ENCODE peak calls at places on chromosomes 4 and X, in five cellular contexts. One of them, this sample, is unnamed. For H3K4me1, the result is how much of the 10 kb centered on the place peaks cover.

GRCh38 chr4:107866726-107867125 is 42.0 kb downstream of the SGMS2 start:
- DNase-seq in heart right ventricle: no peak
- DNase-seq in CD8-positive, alpha-beta T cell: no peak
- DNase-seq in stomach: no peak
- DNase-seq in Peyer's patch: no peak
- DNase-seq in this sample: no peak

GRCh38 chrX:153485396-153486080 is 9.2 kb upstream of the BGN start:
- DNase-seq in CD8-positive, alpha-beta T cell: no peak
- DNase-seq in heart right ventricle: no peak
- DNase-seq in stomach: no peak
- DNase-seq in Peyer's patch: no peak
- DNase-seq in this sample: no peak

GRCh38 chrX:12956704-12957541 is 18.0 kb upstream of the TMSB4X start:
- DNase-seq in Peyer's patch: peak
- DNase-seq in heart right ventricle: peak
- DNase-seq in stomach: no peak
- DNase-seq in CD8-positive, alpha-beta T cell: no peak
- DNase-seq in this sample: peak

GRCh38 chrX:106707771-106708454 is 18.6 kb upstream of the RNF128 start:
- DNase-seq in heart right ventricle: no peak
- DNase-seq in stomach: no peak
- DNase-seq in CD8-positive, alpha-beta T cell: no peak
- DNase-seq in Peyer's patch: no peak
- DNase-seq in this sample: no peak

GRCh38 chr4:91058345-91058744 is 931.2 kb downstream of the CCSER1 start:
- DNase-seq in Peyer's patch: no peak
- DNase-seq in heart right ventricle: no peak
- DNase-seq in stomach: no peak
- DNase-seq in CD8-positive, alpha-beta T cell: no peak
- DNase-seq in this sample: no peak

GRCh38 chrX:112147206-112147605 is 64.6 kb upstream of the TRPC5 start:
- DNase-seq in stomach: no peak
- DNase-seq in heart right ventricle: no peak
- DNase-seq in Peyer's patch: no peak
- DNase-seq in CD8-positive, alpha-beta T cell: no peak
- DNase-seq in this sample: no peak

GRCh38 chr4:54217642-54218486 is 11.2 kb upstream of the PDGFRA start:
- DNase-seq in heart right ventricle: peak
- DNase-seq in CD8-positive, alpha-beta T cell: peak
- DNase-seq in Peyer's patch: peak
- DNase-seq in stomach: peak
- DNase-seq in this sample: peak

GRCh38 chrX:103629295-103630170 is 758 bp downstream of the TCEAL1 start:
- DNase-seq in Peyer's patch: peak
- DNase-seq in stomach: peak
- DNase-seq in heart right ventricle: peak
- DNase-seq in CD8-positive, alpha-beta T cell: peak
- DNase-seq in this sample: peak

GRCh38 chrX:15674899-15675489 is 10.4 kb upstream of the CLTRN start:
- DNase-seq in CD8-positive, alpha-beta T cell: peak
- DNase-seq in stomach: peak
- DNase-seq in heart right ventricle: peak
- DNase-seq in Peyer's patch: peak
- DNase-seq in this sample: peak

GRCh38 chrX:123835661-123836371 is 24.0 kb upstream of the XIAP start:
- DNase-seq in heart right ventricle: no peak
- DNase-seq in Peyer's patch: no peak
- DNase-seq in stomach: no peak
- DNase-seq in CD8-positive, alpha-beta T cell: no peak
- DNase-seq in this sample: no peak

GRCh38 chr4:185512516-185512915 is 22.8 kb downstream of the PDLIM3 start:
- DNase-seq in stomach: no peak
- DNase-seq in heart right ventricle: no peak
- DNase-seq in Peyer's patch: no peak
- DNase-seq in CD8-positive, alpha-beta T cell: no peak
- DNase-seq in this sample: no peak

GRCh38 chr4:132548463-132548862 is 600.6 kb upstream of the PCDH10 start:
- DNase-seq in Peyer's patch: no peak
- DNase-seq in stomach: no peak
- DNase-seq in heart right ventricle: no peak
- DNase-seq in CD8-positive, alpha-beta T cell: no peak
- DNase-seq in this sample: no peak

GRCh38 chr4:2255501-2256155 is 6.3 kb downstream of the MXD4 start:
- DNase-seq in stomach: peak
- DNase-seq in heart right ventricle: peak
- DNase-seq in Peyer's patch: peak
- DNase-seq in CD8-positive, alpha-beta T cell: no peak
- DNase-seq in this sample: no peak

GRCh38 chrX:103344606-103345005 is 11.7 kb upstream of the TCEAL9 start:
- DNase-seq in CD8-positive, alpha-beta T cell: no peak
- DNase-seq in stomach: no peak
- DNase-seq in Peyer's patch: no peak
- DNase-seq in heart right ventricle: no peak
- DNase-seq in this sample: no peak

GRCh38 chr4:84224522-84224921 is 274.6 kb downstream of the NKX6-1 start:
- DNase-seq in CD8-positive, alpha-beta T cell: no peak
- DNase-seq in Peyer's patch: no peak
- DNase-seq in heart right ventricle: no peak
- DNase-seq in stomach: no peak
- DNase-seq in this sample: no peak

GRCh38 chrX:118975831-118976598 is 1.6 kb downstream of the LONRF3 start:
- DNase-seq in stomach: peak
- DNase-seq in heart right ventricle: peak
- DNase-seq in Peyer's patch: peak
- DNase-seq in CD8-positive, alpha-beta T cell: peak
- DNase-seq in this sample: peak

GRCh38 chr4:118173956-118174355 is 139.7 kb downstream of the NDST3 start:
- DNase-seq in stomach: no peak
- DNase-seq in Peyer's patch: no peak
- DNase-seq in heart right ventricle: no peak
- DNase-seq in CD8-positive, alpha-beta T cell: no peak
- DNase-seq in this sample: no peak

GRCh38 chr4:125826801-125827200 is 512.0 kb downstream of the FAT4 start:
- DNase-seq in stomach: no peak
- DNase-seq in heart right ventricle: no peak
- DNase-seq in CD8-positive, alpha-beta T cell: no peak
- DNase-seq in Peyer's patch: no peak
- DNase-seq in this sample: no peak

GRCh38 chrX:37967714-37968113 is 38.6 kb upstream of the SYTL5 start:
- DNase-seq in heart right ventricle: no peak
- DNase-seq in Peyer's patch: no peak
- DNase-seq in stomach: no peak
- DNase-seq in CD8-positive, alpha-beta T cell: no peak
- DNase-seq in this sample: no peak

GRCh38 chr4:42309571-42310260 is 87.6 kb upstream of the SHISA3 start:
- DNase-seq in Peyer's patch: no peak
- DNase-seq in stomach: no peak
- DNase-seq in heart right ventricle: no peak
- DNase-seq in CD8-positive, alpha-beta T cell: no peak
- DNase-seq in this sample: no peak

GRCh38 chr4:87543835-87544461 is 14.8 kb upstream of the SPARCL1 start:
- DNase-seq in stomach: no peak
- DNase-seq in heart right ventricle: peak
- DNase-seq in CD8-positive, alpha-beta T cell: no peak
- DNase-seq in Peyer's patch: no peak
- DNase-seq in this sample: no peak

GRCh38 chr4:152278505-152279301 is 257.2 kb downstream of the FBXW7 start:
- DNase-seq in heart right ventricle: no peak
- DNase-seq in CD8-positive, alpha-beta T cell: no peak
- DNase-seq in stomach: peak
- DNase-seq in Peyer's patch: no peak
- DNase-seq in this sample: no peak

GRCh38 chrX:130339408-130340222 is at the start of gene SLC25A14:
- DNase-seq in stomach: peak
- DNase-seq in Peyer's patch: peak
- DNase-seq in heart right ventricle: peak
- DNase-seq in CD8-positive, alpha-beta T cell: peak
- DNase-seq in this sample: peak

GRCh38 chr4:174332741-174333493 is 49.2 kb downstream of the CEP44 start:
- DNase-seq in CD8-positive, alpha-beta T cell: no peak
- DNase-seq in heart right ventricle: no peak
- DNase-seq in Peyer's patch: no peak
- DNase-seq in stomach: no peak
- DNase-seq in this sample: no peak

DNA sequence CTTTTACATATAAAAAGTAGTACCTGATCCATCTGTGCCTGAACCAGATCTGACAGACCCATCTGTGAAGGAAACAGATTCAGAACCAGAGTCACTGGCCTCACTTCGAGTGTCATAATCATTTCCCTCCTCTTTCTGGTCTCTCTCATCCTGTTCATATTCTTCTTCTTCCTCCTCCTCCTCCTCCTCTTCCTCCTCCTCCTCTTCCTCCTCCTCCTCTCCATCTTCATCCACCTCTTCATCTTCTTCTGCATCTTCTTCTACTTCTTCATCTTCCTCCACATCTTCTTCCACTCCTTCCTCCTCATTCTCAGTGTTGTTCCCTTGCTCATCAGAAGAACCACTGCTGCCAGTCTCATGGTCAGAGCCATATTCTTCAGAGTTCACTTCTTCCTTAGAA is 12.9 kb downstream of the YTHDC1 start:
- DNase-seq in heart right ventricle: no peak
- DNase-seq in stomach: no peak
- DNase-seq in CD8-positive, alpha-beta T cell: no peak
- DNase-seq in Peyer's patch: no peak
- DNase-seq in this sample: no peak
- H3K4me1 ChIP-seq in heart right ventricle: under half
- H3K4me1 ChIP-seq in stomach: under half
- H3K4me1 ChIP-seq in CD8-positive, alpha-beta T cell: under half
- H3K4me1 ChIP-seq in Peyer's patch: under half
- H3K4me1 ChIP-seq in this sample: under half

GRCh38 chr4:148026022-148026421 is 294.1 kb downstream of the ARHGAP10 start:
- DNase-seq in CD8-positive, alpha-beta T cell: no peak
- DNase-seq in stomach: no peak
- DNase-seq in Peyer's patch: no peak
- DNase-seq in heart right ventricle: no peak
- DNase-seq in this sample: no peak

GRCh38 chr4:148021706-148022105 is 289.8 kb downstream of the ARHGAP10 start:
- DNase-seq in Peyer's patch: no peak
- DNase-seq in CD8-positive, alpha-beta T cell: no peak
- DNase-seq in stomach: no peak
- DNase-seq in heart right ventricle: no peak
- DNase-seq in this sample: no peak

GRCh38 chr4:148017801-148018200 is 285.9 kb downstream of the ARHGAP10 start:
- DNase-seq in heart right ventricle: peak
- DNase-seq in Peyer's patch: no peak
- DNase-seq in CD8-positive, alpha-beta T cell: no peak
- DNase-seq in stomach: no peak
- DNase-seq in this sample: no peak

GRCh38 chr4:148023782-148024181 is 291.9 kb downstream of the ARHGAP10 start:
- DNase-seq in stomach: no peak
- DNase-seq in CD8-positive, alpha-beta T cell: no peak
- DNase-seq in heart right ventricle: no peak
- DNase-seq in Peyer's patch: no peak
- DNase-seq in this sample: no peak

GRCh38 chr4:148022975-148023374 is 291.1 kb downstream of the ARHGAP10 start:
- DNase-seq in stomach: no peak
- DNase-seq in CD8-positive, alpha-beta T cell: no peak
- DNase-seq in Peyer's patch: no peak
- DNase-seq in heart right ventricle: no peak
- DNase-seq in this sample: no peak
- H3K4me3 ChIP-seq in stomach: no peak
- H3K4me3 ChIP-seq in CD8-positive, alpha-beta T cell: no peak
- H3K4me3 ChIP-seq in Peyer's patch: no peak
- H3K4me3 ChIP-seq in heart right ventricle: no peak
- H3K4me3 ChIP-seq in this sample: no peak

DNA sequence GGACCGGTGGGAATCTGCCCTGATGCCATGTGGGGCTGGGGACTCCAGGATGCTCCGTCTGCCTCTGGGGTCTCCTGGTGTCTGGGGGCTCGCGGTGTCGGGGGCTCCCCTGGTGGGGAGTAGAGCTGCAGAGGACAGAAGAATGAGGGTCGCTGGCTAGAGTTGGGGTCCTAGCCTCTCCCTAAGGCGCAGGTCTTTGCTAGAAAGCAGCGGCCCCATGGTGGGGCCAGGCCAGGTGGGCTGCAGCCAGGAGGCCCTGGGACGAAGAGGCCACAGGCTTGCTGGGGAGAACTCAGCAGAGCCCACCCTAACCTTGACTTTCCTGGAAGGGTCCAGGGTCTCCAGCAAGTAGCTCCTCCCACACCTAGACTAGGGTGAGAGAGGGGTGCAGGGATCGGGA is 21.4 kb downstream of the FGFRL1 start:
- DNase-seq in heart right ventricle: no peak
- DNase-seq in Peyer's patch: no peak
- DNase-seq in stomach: no peak
- DNase-seq in CD8-positive, alpha-beta T cell: no peak
- DNase-seq in this sample: no peak
- H3K4me1 ChIP-seq in heart right ventricle: under half
- H3K4me1 ChIP-seq in Peyer's patch: under half
- H3K4me1 ChIP-seq in stomach: under half
- H3K4me1 ChIP-seq in CD8-positive, alpha-beta T cell: under half
- H3K4me1 ChIP-seq in this sample: under half

DNA sequence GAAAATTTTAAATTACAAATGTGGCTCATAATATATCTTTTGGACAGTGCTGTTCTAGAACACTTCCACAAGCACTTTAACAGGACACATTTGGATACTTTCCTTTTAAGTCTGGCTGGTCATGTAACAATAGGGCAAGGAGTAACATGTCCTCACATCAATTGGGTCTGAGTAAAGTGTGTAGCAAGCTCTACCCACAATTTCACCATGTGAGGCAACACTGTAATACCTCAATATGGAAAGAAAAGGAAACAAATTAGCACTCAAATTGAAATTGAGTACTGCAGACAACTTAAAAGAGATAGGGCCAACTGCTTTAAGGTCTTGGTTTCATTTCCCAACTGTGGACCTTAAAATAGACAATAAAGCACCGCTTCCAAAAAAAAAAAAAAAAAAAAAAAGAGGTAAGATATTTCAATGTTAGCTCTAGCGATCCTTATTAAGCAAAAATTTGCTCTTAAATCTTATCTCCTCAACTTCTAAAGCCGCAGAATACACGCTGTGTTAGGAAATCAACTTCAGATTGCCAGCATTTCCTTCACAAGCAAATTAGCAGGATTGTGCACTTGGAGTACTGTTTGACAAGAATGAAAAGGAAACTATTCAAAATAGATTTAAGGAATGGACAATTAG is 1.7 kb downstream of the CASK start:
- DNase-seq in Peyer's patch: no peak
- DNase-seq in heart right ventricle: no peak
- DNase-seq in stomach: no peak
- DNase-seq in CD8-positive, alpha-beta T cell: no peak
- DNase-seq in this sample: no peak
- H3K4me3 ChIP-seq in Peyer's patch: peak
- H3K4me3 ChIP-seq in heart right ventricle: peak
- H3K4me3 ChIP-seq in stomach: peak
- H3K4me3 ChIP-seq in CD8-positive, alpha-beta T cell: peak
- H3K4me3 ChIP-seq in this sample: peak

DNA sequence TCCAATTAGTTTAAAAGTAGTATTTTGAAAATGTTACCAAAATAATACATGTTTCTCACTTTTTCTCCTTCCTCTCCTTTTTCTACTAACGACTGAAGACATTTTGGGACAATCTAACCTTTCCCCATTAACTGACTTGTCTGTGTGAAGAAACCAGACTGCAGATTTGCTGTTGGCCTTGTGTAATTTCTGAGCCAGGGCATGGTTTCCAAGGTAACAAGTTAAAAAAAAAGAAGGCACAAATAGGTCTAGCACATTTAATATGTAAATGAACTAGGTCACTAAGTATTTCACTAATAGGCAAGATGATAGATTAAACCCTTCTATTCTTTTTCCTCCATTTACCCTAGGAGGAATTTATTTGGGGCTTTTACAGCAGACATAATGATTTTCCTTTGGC is 72.2 kb downstream of the TSPAN5 start:
- DNase-seq in CD8-positive, alpha-beta T cell: no peak
- DNase-seq in stomach: no peak
- DNase-seq in Peyer's patch: no peak
- DNase-seq in heart right ventricle: no peak
- DNase-seq in this sample: no peak
- H3K4me1 ChIP-seq in CD8-positive, alpha-beta T cell: under half
- H3K4me1 ChIP-seq in stomach: under half
- H3K4me1 ChIP-seq in Peyer's patch: under half
- H3K4me1 ChIP-seq in heart right ventricle: under half
- H3K4me1 ChIP-seq in this sample: under half